ENCODE peak calls at places on chromosomes 2 and 18, in seven cellular contexts. One of them, this sample, is unnamed.
A peak's percentile ranks its signal among the peaks of the same experiment; 100 is the strongest.

GRCh38 chr2:227238242-227239237 is 74.1 kb downstream of the COL4A3 start:
- DNase-seq in IMR-90: peak; percentile 61
- DNase-seq in OCI-LY7: peak; percentile 56
- DNase-seq in GM12865: peak; percentile 78
- DNase-seq in ovary: peak; percentile 79
- DNase-seq in foreskin fibroblast: peak; percentile 83
- DNase-seq in epithelial cell of esophagus: peak; percentile 68
- DNase-seq in this sample: peak; percentile 73

GRCh38 chr2:98656800-98657199 is 48.4 kb downstream of the UNC50 start:
- DNase-seq in IMR-90: no peak
- DNase-seq in OCI-LY7: no peak
- DNase-seq in GM12865: no peak
- DNase-seq in ovary: no peak
- DNase-seq in foreskin fibroblast: no peak
- DNase-seq in epithelial cell of esophagus: no peak
- DNase-seq in this sample: no peak

GRCh38 chr2:96884299-96885156 is 14.6 kb upstream of the SEMA4C start:
- DNase-seq in IMR-90: no peak
- DNase-seq in OCI-LY7: no peak
- DNase-seq in GM12865: no peak
- DNase-seq in ovary: no peak
- DNase-seq in foreskin fibroblast: no peak
- DNase-seq in epithelial cell of esophagus: peak; percentile 81
- DNase-seq in this sample: peak; percentile 80

GRCh38 chr2:26345284-26345553 is 724 bp upstream of the SELENOI start:
- DNase-seq in IMR-90: no peak
- DNase-seq in OCI-LY7: no peak
- DNase-seq in GM12865: no peak
- DNase-seq in ovary: no peak
- DNase-seq in foreskin fibroblast: no peak
- DNase-seq in epithelial cell of esophagus: no peak
- DNase-seq in this sample: no peak

GRCh38 chr2:117972466-117973123 is 41.3 kb downstream of the CCDC93 start:
- DNase-seq in IMR-90: peak; percentile 43
- DNase-seq in OCI-LY7: no peak
- DNase-seq in GM12865: no peak
- DNase-seq in ovary: no peak
- DNase-seq in foreskin fibroblast: no peak
- DNase-seq in epithelial cell of esophagus: peak; percentile 70
- DNase-seq in this sample: peak; percentile 20

GRCh38 chr2:46887028-46887885 is 28.3 kb downstream of the MCFD2 start:
- DNase-seq in IMR-90: peak; percentile 60
- DNase-seq in OCI-LY7: no peak
- DNase-seq in GM12865: no peak
- DNase-seq in ovary: no peak
- DNase-seq in foreskin fibroblast: peak; percentile 53
- DNase-seq in epithelial cell of esophagus: no peak
- DNase-seq in this sample: no peak

GRCh38 chr2:233811732-233812131 is 33.6 kb downstream of the MROH2A start:
- DNase-seq in IMR-90: no peak
- DNase-seq in OCI-LY7: no peak
- DNase-seq in GM12865: no peak
- DNase-seq in ovary: no peak
- DNase-seq in foreskin fibroblast: no peak
- DNase-seq in epithelial cell of esophagus: no peak
- DNase-seq in this sample: no peak

GRCh38 chr2:27989149-27989548 is 98.6 kb downstream of the BABAM2 start:
- DNase-seq in IMR-90: no peak
- DNase-seq in OCI-LY7: no peak
- DNase-seq in GM12865: no peak
- DNase-seq in ovary: no peak
- DNase-seq in foreskin fibroblast: no peak
- DNase-seq in epithelial cell of esophagus: peak; percentile 88
- DNase-seq in this sample: peak; percentile 7

GRCh38 chr18:13218376-13219011 is at the start of gene LDLRAD4:
- DNase-seq in IMR-90: no peak
- DNase-seq in OCI-LY7: no peak
- DNase-seq in GM12865: no peak
- DNase-seq in ovary: peak; percentile 44
- DNase-seq in foreskin fibroblast: peak; percentile 17
- DNase-seq in epithelial cell of esophagus: no peak
- DNase-seq in this sample: no peak

GRCh38 chr18:13217971-13218375 is 587 bp upstream of the LDLRAD4 start:
- DNase-seq in IMR-90: no peak
- DNase-seq in OCI-LY7: no peak
- DNase-seq in GM12865: no peak
- DNase-seq in ovary: peak; percentile 53
- DNase-seq in foreskin fibroblast: peak; percentile 12
- DNase-seq in epithelial cell of esophagus: no peak
- DNase-seq in this sample: no peak

GRCh38 chr18:13216732-13217465 is 1.7 kb upstream of the LDLRAD4 start:
- DNase-seq in IMR-90: no peak
- DNase-seq in OCI-LY7: no peak
- DNase-seq in GM12865: peak; percentile 14
- DNase-seq in ovary: peak; percentile 50
- DNase-seq in foreskin fibroblast: peak; percentile 15
- DNase-seq in epithelial cell of esophagus: no peak
- DNase-seq in this sample: no peak

GRCh38 chr18:13217466-13217961 is 1.0 kb upstream of the LDLRAD4 start:
- DNase-seq in IMR-90: peak; percentile 3
- DNase-seq in OCI-LY7: no peak
- DNase-seq in GM12865: peak; percentile 36
- DNase-seq in ovary: peak; percentile 49
- DNase-seq in foreskin fibroblast: peak; percentile 43
- DNase-seq in epithelial cell of esophagus: peak; percentile 27
- DNase-seq in this sample: no peak

GRCh38 chr18:13216092-13216582 is 2.4 kb upstream of the LDLRAD4 start:
- DNase-seq in IMR-90: peak; percentile 47
- DNase-seq in OCI-LY7: peak; percentile 35
- DNase-seq in GM12865: peak; percentile 39
- DNase-seq in ovary: peak; percentile 35
- DNase-seq in foreskin fibroblast: peak; percentile 71
- DNase-seq in epithelial cell of esophagus: peak; percentile 55
- DNase-seq in this sample: peak; percentile 38
- TF ChIP-seq CTCF in IMR-90: peak; percentile 45
- TF ChIP-seq CTCF in OCI-LY7: peak; percentile 76
- TF ChIP-seq CTCF in GM12865: peak; percentile 43
- TF ChIP-seq CTCF in ovary: peak; percentile 46
- TF ChIP-seq CTCF in foreskin fibroblast: peak; percentile 57
- TF ChIP-seq CTCF in epithelial cell of esophagus: peak; percentile 63
- TF ChIP-seq CTCF in this sample: peak; percentile 37

GRCh38 chr18:453399-453798 is 47.1 kb downstream of the COLEC12 start:
- DNase-seq in IMR-90: no peak
- DNase-seq in OCI-LY7: no peak
- DNase-seq in GM12865: no peak
- DNase-seq in ovary: no peak
- DNase-seq in foreskin fibroblast: no peak
- DNase-seq in epithelial cell of esophagus: no peak
- DNase-seq in this sample: no peak

GRCh38 chr18:448116-448515 is 52.4 kb downstream of the COLEC12 start:
- DNase-seq in IMR-90: peak; percentile 22
- DNase-seq in OCI-LY7: no peak
- DNase-seq in GM12865: no peak
- DNase-seq in ovary: no peak
- DNase-seq in foreskin fibroblast: no peak
- DNase-seq in epithelial cell of esophagus: no peak
- DNase-seq in this sample: no peak

GRCh38 chr18:446941-447560 is 53.5 kb downstream of the COLEC12 start:
- DNase-seq in IMR-90: peak; percentile 57
- DNase-seq in OCI-LY7: no peak
- DNase-seq in GM12865: no peak
- DNase-seq in ovary: no peak
- DNase-seq in foreskin fibroblast: peak; percentile 79
- DNase-seq in epithelial cell of esophagus: no peak
- DNase-seq in this sample: peak; percentile 9

GRCh38 chr18:452801-453200 is 47.7 kb downstream of the COLEC12 start:
- DNase-seq in IMR-90: no peak
- DNase-seq in OCI-LY7: no peak
- DNase-seq in GM12865: no peak
- DNase-seq in ovary: no peak
- DNase-seq in foreskin fibroblast: no peak
- DNase-seq in epithelial cell of esophagus: no peak
- DNase-seq in this sample: no peak

DNA sequence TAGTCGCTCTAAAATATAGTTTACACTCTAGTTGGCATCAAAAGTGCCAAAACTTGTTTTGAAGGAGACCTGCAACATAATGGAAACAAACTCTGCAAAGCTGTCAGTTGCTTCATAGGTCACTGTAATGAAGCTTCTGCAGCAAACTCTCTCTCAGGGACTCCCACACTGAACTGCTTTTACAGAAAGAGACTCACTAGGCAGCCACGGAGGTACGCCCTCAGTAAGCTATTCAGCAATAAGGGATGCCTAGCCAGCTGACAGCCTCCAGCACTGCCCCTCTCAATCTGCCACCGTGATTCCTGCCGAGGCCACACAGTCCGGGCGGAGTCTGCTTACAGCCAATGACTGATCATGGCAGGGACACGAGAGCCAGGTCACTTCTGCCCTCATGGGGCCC is 51.1 kb downstream of the COLEC12 start:
- DNase-seq in IMR-90: no peak
- DNase-seq in OCI-LY7: no peak
- DNase-seq in GM12865: no peak
- DNase-seq in ovary: peak; percentile 22
- DNase-seq in foreskin fibroblast: no peak
- DNase-seq in epithelial cell of esophagus: peak; percentile 14
- DNase-seq in this sample: no peak
- TF ChIP-seq CTCF in IMR-90: no peak
- TF ChIP-seq CTCF in OCI-LY7: no peak
- TF ChIP-seq CTCF in GM12865: no peak
- TF ChIP-seq CTCF in ovary: no peak
- TF ChIP-seq CTCF in foreskin fibroblast: no peak
- TF ChIP-seq CTCF in epithelial cell of esophagus: no peak
- TF ChIP-seq CTCF in this sample: no peak

GRCh38 chr2:235674116-235674515 is 180.3 kb downstream of the AGAP1 start:
- DNase-seq in IMR-90: no peak
- DNase-seq in OCI-LY7: no peak
- DNase-seq in GM12865: no peak
- DNase-seq in ovary: no peak
- DNase-seq in foreskin fibroblast: no peak
- DNase-seq in epithelial cell of esophagus: peak; percentile 27
- DNase-seq in this sample: no peak

GRCh38 chr2:235677276-235677788 is 183.5 kb downstream of the AGAP1 start:
- DNase-seq in IMR-90: no peak
- DNase-seq in OCI-LY7: no peak
- DNase-seq in GM12865: no peak
- DNase-seq in ovary: no peak
- DNase-seq in foreskin fibroblast: no peak
- DNase-seq in epithelial cell of esophagus: no peak
- DNase-seq in this sample: no peak

GRCh38 chr2:235676536-235676799 is 182.6 kb downstream of the AGAP1 start:
- DNase-seq in IMR-90: no peak
- DNase-seq in OCI-LY7: no peak
- DNase-seq in GM12865: no peak
- DNase-seq in ovary: no peak
- DNase-seq in foreskin fibroblast: no peak
- DNase-seq in epithelial cell of esophagus: peak; percentile 20
- DNase-seq in this sample: no peak

GRCh38 chr2:235674812-235675211 is 181.0 kb downstream of the AGAP1 start:
- DNase-seq in IMR-90: no peak
- DNase-seq in OCI-LY7: no peak
- DNase-seq in GM12865: no peak
- DNase-seq in ovary: no peak
- DNase-seq in foreskin fibroblast: no peak
- DNase-seq in epithelial cell of esophagus: no peak
- DNase-seq in this sample: no peak

DNA sequence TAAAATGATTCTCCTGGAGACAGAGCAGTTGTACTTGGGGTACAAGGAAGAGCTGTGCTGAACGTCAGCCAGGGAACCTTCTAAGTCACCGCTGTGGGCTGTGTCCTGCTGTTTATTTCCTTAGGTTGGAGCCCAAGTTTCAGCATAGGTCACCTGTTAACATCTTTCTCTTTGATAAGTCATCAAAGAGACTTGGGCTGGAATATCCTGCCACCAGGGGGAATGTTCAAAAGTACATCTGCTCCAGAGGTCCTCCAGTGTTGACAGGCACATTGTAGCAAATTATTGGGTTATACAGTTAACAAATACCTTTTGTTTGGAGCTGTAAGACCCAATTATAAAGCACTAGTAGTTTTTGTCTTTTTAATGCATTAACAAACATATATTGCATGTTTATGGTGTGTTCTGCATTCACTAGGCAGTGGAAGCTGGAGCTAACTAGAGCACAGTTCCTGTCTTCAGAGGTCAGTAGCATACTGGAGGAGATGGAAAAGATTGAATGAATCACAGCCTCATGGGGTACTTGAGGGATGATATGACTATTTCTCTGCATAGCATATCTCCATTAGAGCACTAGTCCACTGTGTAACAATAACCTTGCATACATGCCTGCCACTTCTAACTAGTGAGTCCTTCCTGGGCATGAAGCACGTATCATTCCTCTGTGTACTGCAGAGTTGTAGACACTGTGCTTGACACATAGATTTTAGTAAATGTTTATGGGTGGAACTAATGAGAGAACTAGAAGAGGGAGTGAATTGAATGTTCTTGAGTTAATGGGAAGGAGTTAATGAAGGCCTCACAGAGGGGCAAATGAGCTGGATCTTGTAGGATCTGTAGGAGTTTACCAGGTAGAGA is 182.1 kb downstream of the AGAP1 start:
- DNase-seq in IMR-90: peak; percentile 69
- DNase-seq in OCI-LY7: no peak
- DNase-seq in GM12865: no peak
- DNase-seq in ovary: no peak
- DNase-seq in foreskin fibroblast: peak; percentile 68
- DNase-seq in epithelial cell of esophagus: peak; percentile 32
- DNase-seq in this sample: peak; percentile 15
- TF ChIP-seq CTCF in IMR-90: no peak
- TF ChIP-seq CTCF in OCI-LY7: no peak
- TF ChIP-seq CTCF in GM12865: no peak
- TF ChIP-seq CTCF in ovary: no peak
- TF ChIP-seq CTCF in foreskin fibroblast: no peak
- TF ChIP-seq CTCF in epithelial cell of esophagus: peak; percentile 25
- TF ChIP-seq CTCF in this sample: no peak

GRCh38 chr18:31162419-31162793 is 250 bp downstream of the DSC1 start:
- DNase-seq in IMR-90: no peak
- DNase-seq in OCI-LY7: no peak
- DNase-seq in GM12865: no peak
- DNase-seq in ovary: no peak
- DNase-seq in foreskin fibroblast: no peak
- DNase-seq in epithelial cell of esophagus: peak; percentile 84
- DNase-seq in this sample: peak; percentile 11

GRCh38 chr18:31161757-31162418 is 768 bp downstream of the DSC1 start:
- DNase-seq in IMR-90: no peak
- DNase-seq in OCI-LY7: no peak
- DNase-seq in GM12865: no peak
- DNase-seq in ovary: no peak
- DNase-seq in foreskin fibroblast: no peak
- DNase-seq in epithelial cell of esophagus: no peak
- DNase-seq in this sample: no peak

GRCh38 chr18:31156831-31157763 is 5.6 kb downstream of the DSC1 start:
- DNase-seq in IMR-90: no peak
- DNase-seq in OCI-LY7: no peak
- DNase-seq in GM12865: no peak
- DNase-seq in ovary: no peak
- DNase-seq in foreskin fibroblast: no peak
- DNase-seq in epithelial cell of esophagus: peak; percentile 93
- DNase-seq in this sample: no peak

DNA sequence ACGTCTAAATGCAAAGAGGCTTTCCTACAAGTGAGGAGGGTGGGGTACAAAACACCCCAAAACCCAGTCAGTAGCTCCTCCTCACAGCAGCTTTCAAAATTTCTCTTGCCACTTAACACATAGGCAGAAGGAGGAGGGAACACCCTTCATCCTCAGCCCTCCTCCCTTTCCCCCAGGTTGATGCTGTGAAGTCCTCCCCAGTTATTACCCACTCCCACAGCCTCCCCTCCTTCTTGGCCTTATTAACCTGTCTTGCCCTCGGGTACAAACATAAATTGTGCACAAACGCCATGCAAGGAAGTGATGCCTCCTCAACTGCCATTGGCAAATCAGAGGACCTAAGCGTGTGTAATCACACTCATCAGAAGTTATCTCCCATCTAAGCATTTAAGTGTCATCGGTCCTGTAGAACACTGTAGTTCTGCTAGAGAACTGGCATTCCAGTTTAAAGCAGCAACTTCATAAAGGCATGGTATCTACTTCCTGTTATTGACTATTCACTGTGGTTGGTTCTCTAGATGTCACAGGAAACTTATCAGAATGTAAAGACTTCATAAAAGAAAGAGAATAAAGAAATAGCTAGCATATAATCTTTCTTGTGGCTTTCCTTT is at the start of gene DSC1:
- DNase-seq in IMR-90: no peak
- DNase-seq in OCI-LY7: no peak
- DNase-seq in GM12865: peak; percentile 3
- DNase-seq in ovary: no peak
- DNase-seq in foreskin fibroblast: no peak
- DNase-seq in epithelial cell of esophagus: no peak
- DNase-seq in this sample: no peak
- TF ChIP-seq CTCF in IMR-90: no peak
- TF ChIP-seq CTCF in OCI-LY7: no peak
- TF ChIP-seq CTCF in GM12865: no peak
- TF ChIP-seq CTCF in ovary: no peak
- TF ChIP-seq CTCF in foreskin fibroblast: no peak
- TF ChIP-seq CTCF in epithelial cell of esophagus: no peak
- TF ChIP-seq CTCF in this sample: no peak